ENCODE peak calls at places on chromosome 17, in eight cellular contexts. C, M, T, X, G, V, E and J are unnamed samples.

GRCh38 chr17:45342306-45342705 is 25.5 kb upstream of the MAP3K14 start:
- DNase-seq in C (no peak), M (no peak), T (no peak), X (no peak), G (no peak), V (peak; percentile 48), E (no peak), J (no peak)

GRCh38 chr17:7136266-7136877 is 21.8 kb upstream of the ASGR2 start:
- DNase-seq in C (peak; percentile 90), M (peak; percentile 85), T (peak; percentile 73), X (peak; percentile 72), G (peak; percentile 69), V (peak; percentile 80), E (no peak), J (peak; percentile 71)

GRCh38 chr17:56786989-56787482 is 46.7 kb downstream of the C17orf67 start:
- DNase-seq in C (no peak), M (no peak), T (no peak), X (peak; percentile 27), G (peak; percentile 98), V (no peak), E (peak; percentile 59), J (no peak)

GRCh38 chr17:59754547-59754946 is 47.1 kb downstream of the VMP1 start:
- DNase-seq in C (no peak), M (no peak), T (no peak), X (peak; percentile 86), G (peak; percentile 98), V (no peak), E (no peak), J (no peak)

GRCh38 chr17:58060596-58061191 is 22.5 kb upstream of the DYNLL2 start:
- DNase-seq in C (no peak), M (peak; percentile 29), T (peak; percentile 75), X (no peak), G (peak; percentile 13), V (peak; percentile 91), E (no peak), J (no peak)

GRCh38 chr17:40551874-40552768 is 13.2 kb downstream of the CCR7 start:
- DNase-seq in C (peak; percentile 73), M (no peak), T (peak; percentile 60), X (peak; percentile 95), G (peak; percentile 99), V (peak; percentile 86), E (no peak), J (no peak)

GRCh38 chr17:13544755-13545154 is 57.0 kb downstream of the HS3ST3A1 start:
- DNase-seq in C (no peak), M (no peak), T (no peak), X (no peak), G (peak; percentile 61), V (no peak), E (peak; percentile 7), J (no peak)

GRCh38 chr17:17181666-17182600 is 24.2 kb downstream of the PLD6 start:
- DNase-seq in C (no peak), M (no peak), T (no peak), X (no peak), G (no peak), V (no peak), E (no peak), J (no peak)

GRCh38 chr17:41326173-41327145 is 10.9 kb upstream of the KRTAP17-1 start:
- DNase-seq in C (no peak), M (no peak), T (no peak), X (no peak), G (no peak), V (no peak), E (no peak), J (no peak)

GRCh38 chr17:71302721-71303549 is 817.9 kb upstream of the SOX9 start:
- DNase-seq in C (no peak), M (no peak), T (no peak), X (no peak), G (no peak), V (no peak), E (no peak), J (no peak)

GRCh38 chr17:44359458-44360143 is 4.1 kb downstream of the FAM171A2 start:
- DNase-seq in C (no peak), M (no peak), T (no peak), X (no peak), G (no peak), V (no peak), E (no peak), J (no peak)

GRCh38 chr17:8557176-8557806 is 73.2 kb downstream of the MYH10 start:
- DNase-seq in C (no peak), M (no peak), T (no peak), X (no peak), G (no peak), V (no peak), E (no peak), J (no peak)

GRCh38 chr17:44614862-44615261 is 41.4 kb upstream of the MEIOC start:
- DNase-seq in C (no peak), M (no peak), T (no peak), X (no peak), G (no peak), V (no peak), E (no peak), J (no peak)

GRCh38 chr17:73855933-73856332 is 211.7 kb upstream of the SDK2 start:
- DNase-seq in C (no peak), M (no peak), T (no peak), X (no peak), G (no peak), V (no peak), E (no peak), J (no peak)

GRCh38 chr17:75024686-75025397 is 12.4 kb downstream of the MRPL58 start:
- DNase-seq in C (no peak), M (no peak), T (no peak), X (no peak), G (no peak), V (no peak), E (no peak), J (no peak)

GRCh38 chr17:70168044-70168978 is 1.0 kb upstream of the KCNJ2 start:
- DNase-seq in C (peak; percentile 69), M (peak; percentile 73), T (peak; percentile 44), X (peak; percentile 69), G (peak; percentile 81), V (peak; percentile 73), E (no peak), J (peak; percentile 9)

DNA sequence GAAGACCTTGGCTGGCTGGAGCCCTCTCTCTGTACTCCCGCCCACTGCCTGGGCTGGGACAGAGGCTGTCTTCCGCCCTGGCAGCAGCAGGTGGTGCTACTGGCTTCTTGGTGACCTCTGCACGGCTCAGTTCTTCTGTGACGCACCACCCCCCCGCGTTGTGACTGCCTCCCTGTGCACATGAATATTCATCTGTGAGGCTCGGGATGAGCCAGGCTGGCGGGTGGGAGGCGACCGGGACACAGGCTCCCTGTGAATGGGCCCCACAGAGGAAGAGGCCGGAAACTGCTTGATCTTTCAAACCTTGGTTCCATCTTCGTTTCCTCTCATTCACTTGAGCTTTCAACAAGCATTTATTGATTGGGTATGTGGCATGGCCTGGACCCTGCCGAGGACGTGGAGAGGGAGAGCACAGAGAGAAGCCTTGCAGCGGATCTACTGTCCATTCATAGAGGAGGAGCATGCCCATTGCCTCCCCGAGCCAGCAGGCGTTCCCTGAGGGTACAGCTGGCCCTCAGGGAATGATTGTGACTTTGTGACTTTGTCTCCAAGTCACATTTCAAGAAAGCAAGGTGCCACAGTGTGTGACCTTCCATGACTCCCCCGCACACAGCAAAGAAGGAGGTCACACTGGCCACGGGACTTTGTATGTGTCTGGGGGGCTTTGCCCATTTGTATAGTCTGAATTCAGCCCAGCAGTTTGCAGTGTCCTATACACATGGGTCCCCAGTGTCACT is 45.0 kb downstream of the B9D1 start:
- DNase-seq in C (peak; percentile 72), M (peak; percentile 63), T (peak; percentile 89), X (no peak), G (peak; percentile 80), V (peak; percentile 90), E (no peak), J (no peak)
- TF ChIP-seq POLR2A in C (peak; percentile 15), M (no peak), T (no peak), X (no peak), G (no peak), V (no peak), E (no peak), J (no peak)

GRCh38 chr17:292016-292415 is 60.6 kb downstream of the RPH3AL start:
- DNase-seq in C (no peak), M (no peak), T (no peak), X (no peak), G (no peak), V (peak; percentile 28), E (no peak), J (no peak)
- TF ChIP-seq POLR2A in C (no peak), M (no peak), T (no peak), X (no peak), G (no peak), V (no peak), E (no peak), J (no peak)

GRCh38 chr17:62643496-62643895 is 16.0 kb downstream of the MRC2 start:
- DNase-seq in C (no peak), M (no peak), T (no peak), X (no peak), G (no peak), V (no peak), E (no peak), J (no peak)

GRCh38 chr17:62648954-62649294 is 21.5 kb downstream of the MRC2 start:
- DNase-seq in C (no peak), M (no peak), T (no peak), X (no peak), G (no peak), V (peak; percentile 59), E (no peak), J (no peak)

GRCh38 chr17:62648247-62648953 is 20.9 kb downstream of the MRC2 start:
- DNase-seq in C (no peak), M (no peak), T (no peak), X (no peak), G (peak; percentile 29), V (peak; percentile 52), E (no peak), J (no peak)

GRCh38 chr17:62641101-62641500 is 13.6 kb downstream of the MRC2 start:
- DNase-seq in C (no peak), M (no peak), T (no peak), X (no peak), G (no peak), V (no peak), E (no peak), J (no peak)

DNA sequence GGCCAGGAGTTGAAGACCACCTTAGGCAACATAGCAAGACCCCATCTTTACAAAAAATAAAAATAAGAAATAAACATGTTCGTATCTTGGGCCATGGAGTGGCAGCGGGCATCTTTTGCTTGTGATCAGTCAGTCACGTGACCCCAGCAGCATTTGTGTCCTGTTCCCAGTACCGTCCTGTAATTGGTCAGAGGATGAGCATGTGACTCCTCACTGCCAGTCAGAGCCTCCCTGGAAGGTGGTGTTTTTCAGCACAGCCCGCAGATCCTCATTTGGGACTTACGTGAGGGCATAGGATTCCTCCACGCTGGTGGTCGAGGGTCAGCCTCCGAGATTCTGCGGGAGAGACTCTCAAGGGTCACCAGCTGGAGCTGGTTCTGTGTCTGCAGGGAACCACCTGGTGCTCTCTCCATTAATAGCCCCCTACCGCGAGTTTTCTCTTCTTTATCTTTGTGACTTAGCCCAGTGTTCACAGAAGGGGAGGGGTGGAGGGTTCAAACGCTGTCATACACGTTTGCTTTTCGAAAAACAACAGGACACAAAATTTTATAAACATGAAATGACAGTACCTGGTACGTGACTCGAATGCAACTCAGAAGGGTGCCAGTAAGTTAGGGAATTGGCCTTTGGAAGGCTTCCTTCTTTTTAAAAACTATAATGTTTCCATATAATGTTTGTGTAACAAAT is 17.2 kb downstream of the MRC2 start:
- DNase-seq in C (no peak), M (no peak), T (no peak), X (no peak), G (no peak), V (peak; percentile 56), E (no peak), J (no peak)
- TF ChIP-seq POLR2A in C (no peak), M (no peak), T (no peak), X (no peak), G (no peak), V (no peak), E (no peak), J (no peak)

GRCh38 chr17:77451271-77451893 is 310.6 kb downstream of the SEC14L1 start:
- DNase-seq in C (peak; percentile 68), M (peak; percentile 71), T (peak; percentile 83), X (no peak), G (peak; percentile 69), V (peak; percentile 89), E (no peak), J (peak; percentile 31)
- TF ChIP-seq POLR2A in C (no peak), M (peak; percentile 72), T (no peak), X (no peak), G (no peak), V (no peak), E (no peak), J (no peak)